ENCODE peak calls at places on chromosomes 5 and 9, in five cellular contexts. J is HuH-7.5, N is aorta, T is Caki2, Z is HCEC 1CT. E is an unnamed sample.

GRCh38 chr5:127431977-127432376 is 85.5 kb upstream of the PRRC1 start:
- DNase-seq in J (no peak), N (no peak), T (no peak), Z (no peak), E (no peak)

GRCh38 chr9:13140843-13141592 is 138.5 kb downstream of the MPDZ start:
- DNase-seq in J (no peak), N (no peak), T (no peak), Z (no peak), E (no peak)

GRCh38 chr9:98168952-98169488 is 23.4 kb downstream of the CORO2A start:
- DNase-seq in J (no peak), N (no peak), T (no peak), Z (no peak), E (peak)

GRCh38 chr5:142640316-142641005 is 45.4 kb downstream of the FGF1 start:
- DNase-seq in J (no peak), N (no peak), T (no peak), Z (no peak), E (no peak)

GRCh38 chr9:72465602-72466001 is 55.8 kb upstream of the TMC1 start:
- DNase-seq in J (no peak), N (no peak), T (no peak), Z (peak), E (no peak)

GRCh38 chr5:128869970-128870747 is 95.1 kb upstream of the SLC27A6 start:
- DNase-seq in J (no peak), N (no peak), T (no peak), Z (no peak), E (no peak)

GRCh38 chr5:156595132-156595787 is 254.8 kb upstream of the PPP1R2B start:
- DNase-seq in J (no peak), N (no peak), T (no peak), Z (peak), E (no peak)

GRCh38 chr5:87722286-87722685 is 309.6 kb upstream of the CCNH start:
- DNase-seq in J (no peak), N (no peak), T (no peak), Z (no peak), E (no peak)

GRCh38 chr9:127875306-127875966 is 2.0 kb downstream of the AK1 start:
- DNase-seq in J (no peak), N (no peak), T (no peak), Z (no peak), E (no peak)

GRCh38 chr5:11857391-11857790 is 46.9 kb downstream of the CTNND2 start:
- DNase-seq in J (no peak), N (no peak), T (no peak), Z (no peak), E (no peak)

GRCh38 chr9:132485454-132485853 is 75.4 kb downstream of the CFAP77 start:
- DNase-seq in J (no peak), N (no peak), T (no peak), Z (no peak), E (no peak)

GRCh38 chr9:105079457-105079856 is 151.5 kb upstream of the ABCA1 start:
- DNase-seq in J (no peak), N (no peak), T (no peak), Z (no peak), E (no peak)

GRCh38 chr9:36116593-36116992 is 19.9 kb upstream of the GLIPR2 start:
- DNase-seq in J (no peak), N (no peak), T (no peak), Z (no peak), E (no peak)

GRCh38 chr5:134874831-134875655 is 872 bp downstream of the TXNDC15 start:
- DNase-seq in J (peak), N (peak), T (peak), Z (peak), E (no peak)

GRCh38 chr5:115472601-115473000 is 72.0 kb downstream of the FEM1C start:
- DNase-seq in J (no peak), N (no peak), T (no peak), Z (no peak), E (no peak)

GRCh38 chr5:117657591-117657990 is 1083.0 kb upstream of the SEMA6A start:
- DNase-seq in J (no peak), N (no peak), T (no peak), Z (no peak), E (no peak)

GRCh38 chr9:93035821-93036351 is 22.6 kb upstream of the SUSD3 start:
- DNase-seq in J (no peak), N (no peak), T (no peak), Z (no peak), E (no peak)

GRCh38 chr9:81559197-81559596 is 130.2 kb downstream of the TLE1 start:
- DNase-seq in J (no peak), N (no peak), T (no peak), Z (no peak), E (no peak)

GRCh38 chr9:120708526-120709224 is 5.6 kb downstream of the MEGF9 start:
- DNase-seq in J (no peak), N (no peak), T (no peak), Z (peak), E (no peak)

GRCh38 chr5:15993334-15993733 is 186.3 kb downstream of the MARCHF11 start:
- DNase-seq in J (no peak), N (no peak), T (peak), Z (peak), E (no peak)

GRCh38 chr9:72856985-72857631 is 95.7 kb downstream of the ALDH1A1 start:
- DNase-seq in J (peak), N (no peak), T (peak), Z (peak), E (no peak)

GRCh38 chr5:37111426-37112382 is 137.5 kb downstream of the CPLANE1 start:
- DNase-seq in J (no peak), N (no peak), T (no peak), Z (no peak), E (no peak)

GRCh38 chr5:62457071-62457470 is 44.5 kb downstream of the IPO11 start:
- DNase-seq in J (no peak), N (no peak), T (no peak), Z (peak), E (no peak)

GRCh38 chr9:97956365-97956764 is 18.4 kb upstream of the HEMGN start:
- DNase-seq in J (no peak), N (no peak), T (no peak), Z (no peak), E (no peak)